ENCODE peak calls at places on chromosomes 3 and 15, in nine cellular contexts. Q, D, M, K, C, R, X, Y and A are unnamed samples.

GRCh38 chr3:14718539-14718938 is 43.6 kb downstream of the C3orf20 start:
- DNase-seq in D (no peak), Y (no peak), R (no peak), Q (no peak), K (no peak), M (no peak), X (no peak), C (no peak), A (no peak)

GRCh38 chr15:57333487-57333886 is 42.8 kb upstream of the CGNL1 start:
- DNase-seq in R (no peak), D (no peak), M (no peak), X (no peak), K (no peak), C (no peak), Y (no peak), Q (no peak), A (no peak)

GRCh38 chr3:76044601-76045600 is 259.6 kb upstream of the ZNF717 start:
- DNase-seq in Y (peak), X (peak), R (peak), D (peak), M (peak), Q (no peak), K (no peak), C (no peak), A (no peak)

GRCh38 chr3:193840111-193840641 is 247.2 kb downstream of the OPA1 start:
- DNase-seq in C (no peak), M (no peak), Y (no peak), Q (no peak), X (no peak), K (no peak), D (no peak), R (no peak), A (no peak)

GRCh38 chr3:5061218-5061569 is 60.9 kb upstream of the ARL8B start:
- DNase-seq in Y (no peak), D (no peak), C (no peak), K (no peak), R (no peak), Q (no peak), X (no peak), M (no peak), A (no peak)

GRCh38 chr3:184884359-184885017 is 72.5 kb downstream of the VPS8 start:
- DNase-seq in Y (no peak), C (no peak), D (no peak), M (no peak), X (no peak), Q (no peak), K (no peak), R (no peak), A (no peak)

GRCh38 chr3:64593350-64593749 is 94.5 kb downstream of the ADAMTS9 start:
- DNase-seq in Q (no peak), M (no peak), R (no peak), Y (no peak), C (no peak), X (no peak), K (no peak), D (no peak), A (no peak)

GRCh38 chr15:88894819-88895767 is at the start of gene HAPLN3:
- DNase-seq in D (peak), Y (peak), Q (no peak), R (peak), K (no peak), X (peak), M (peak), C (no peak), A (peak)

GRCh38 chr3:196225763-196226364 is 9.5 kb downstream of the SLC51A start:
- DNase-seq in C (no peak), Y (no peak), D (no peak), X (no peak), R (no peak), Q (no peak), K (no peak), M (no peak), A (no peak)

GRCh38 chr3:113698891-113699465 is 2.5 kb upstream of the USF3 start:
- DNase-seq in D (peak), Y (peak), M (peak), X (no peak), C (no peak), K (peak), Q (no peak), R (peak), A (no peak)

GRCh38 chr15:92636950-92637481 is 18.6 kb downstream of the FAM174B start:
- DNase-seq in C (peak), Q (no peak), R (peak), K (peak), Y (peak), M (no peak), D (peak), X (no peak), A (no peak)

GRCh38 chr3:134325722-134326121 is 48.5 kb downstream of the AMOTL2 start:
- DNase-seq in K (no peak), D (no peak), X (no peak), Q (no peak), C (no peak), M (no peak), Y (no peak), R (no peak), A (no peak)

GRCh38 chr15:69046781-69047180 is 32.3 kb downstream of the NOX5 start:
- DNase-seq in Y (no peak), M (no peak), X (no peak), K (no peak), D (no peak), C (no peak), Q (no peak), R (no peak), A (no peak)

GRCh38 chr15:95291878-95292472 is 1038.5 kb upstream of the NR2F2 start:
- DNase-seq in M (peak), X (peak), Q (no peak), Y (no peak), C (peak), K (no peak), D (no peak), R (no peak), A (no peak)

GRCh38 chr3:182617511-182617910 is 175.8 kb upstream of the ATP11B start:
- DNase-seq in C (no peak), D (no peak), K (no peak), M (no peak), Y (no peak), X (no peak), Q (no peak), R (no peak), A (no peak)